ENCODE peak calls at places on chromosomes 7 and 10, in four cellular contexts. Z is OCI-LY7, O is lower leg skin, M is HFF-Myc. P is an unnamed sample.

GRCh38 chr7:108239501-108240225 is 109.5 kb upstream of the LAMB4 start:
- DNase-seq in Z (no peak), O (no peak), M (no peak), P (no peak)

GRCh38 chr7:42606217-42606905 is 305.5 kb downstream of the C7orf25 start:
- DNase-seq in Z (no peak), O (no peak), M (no peak), P (no peak)

GRCh38 chr10:22825841-22826240 is 102.0 kb upstream of the ARMC3 start:
- DNase-seq in Z (no peak), O (no peak), M (no peak), P (no peak)

GRCh38 chr10:125721035-125721434 is 1.5 kb downstream of the EDRF1 start:
- DNase-seq in Z (peak; percentile 89), O (no peak), M (no peak), P (no peak)

GRCh38 chr7:36363515-36363914 is 26.1 kb upstream of the ANLN start:
- DNase-seq in Z (no peak), O (no peak), M (no peak), P (no peak)

GRCh38 chr7:87767827-87768226 is 108.3 kb downstream of the SLC25A40 start:
- DNase-seq in Z (no peak), O (no peak), M (no peak), P (no peak)

GRCh38 chr7:2016021-2016631 is 216.6 kb downstream of the MAD1L1 start:
- DNase-seq in Z (no peak), O (no peak), M (no peak), P (no peak)

GRCh38 chr10:35259769-35260397 is 76.4 kb upstream of the CCNY start:
- DNase-seq in Z (no peak), O (no peak), M (peak; percentile 52), P (peak; percentile 70)

GRCh38 chr10:11473128-11473760 is 138.2 kb downstream of the USP6NL start:
- DNase-seq in Z (no peak), O (no peak), M (no peak), P (no peak)

DNA sequence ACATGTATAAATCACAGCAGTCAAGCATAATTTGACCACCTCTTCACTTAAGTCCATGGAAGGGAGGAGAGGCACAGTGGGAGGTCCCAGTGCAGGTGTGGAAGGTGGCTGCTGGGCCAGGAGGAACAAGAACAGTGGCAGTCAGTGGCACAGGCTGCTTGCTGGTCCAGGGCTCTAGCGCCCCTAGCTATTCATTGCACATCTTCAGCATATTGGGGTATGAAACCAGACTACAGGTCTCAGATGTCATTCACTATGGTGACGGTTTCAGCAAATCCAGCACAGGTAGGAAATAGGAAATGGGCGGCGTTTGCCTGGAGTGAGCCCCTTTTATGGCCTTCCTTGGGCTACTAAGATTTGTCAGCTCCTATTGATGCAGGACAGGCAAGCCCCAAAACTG is 609.0 kb downstream of the PARD3 start:
- DNase-seq in Z (no peak), O (no peak), M (no peak), P (no peak)
- TF ChIP-seq CTCF in Z (no peak), O (no peak), M (no peak), P (no peak)

GRCh38 chr10:124096494-124096893 is 3.1 kb upstream of the CHST15 start:
- DNase-seq in Z (no peak), O (no peak), M (no peak), P (no peak)

GRCh38 chr10:124092270-124093075 is 925 bp downstream of the CHST15 start:
- DNase-seq in Z (peak; percentile 81), O (no peak), M (no peak), P (no peak)

GRCh38 chr10:124095096-124095495 is 1.7 kb upstream of the CHST15 start:
- DNase-seq in Z (peak; percentile 46), O (no peak), M (no peak), P (no peak)

GRCh38 chr10:124093076-124093773 is at the start of gene CHST15:
- DNase-seq in Z (peak; percentile 69), O (no peak), M (peak; percentile 3), P (peak; percentile 33)

DNA sequence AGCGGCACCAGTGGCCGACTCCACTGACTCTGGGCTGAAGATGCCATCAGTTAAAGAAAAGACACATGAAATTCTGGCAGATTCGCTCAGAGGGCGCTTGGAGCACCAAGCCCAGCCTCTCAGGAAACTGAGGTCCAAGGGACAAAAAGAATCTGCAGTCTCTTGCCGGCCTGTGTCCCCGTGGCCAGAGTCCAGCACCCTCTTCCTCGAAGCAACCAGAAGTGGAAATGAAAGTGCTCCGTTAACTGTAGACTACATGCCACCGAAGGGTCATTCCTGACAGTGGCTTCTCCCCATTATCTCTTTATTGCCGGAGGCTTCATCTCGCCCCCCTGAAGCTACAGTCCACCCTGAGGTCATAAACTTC is 1.0 kb upstream of the CHST15 start:
- DNase-seq in Z (no peak), O (no peak), M (no peak), P (no peak)
- H3K4me3 ChIP-seq in Z (peak overlapping the region; percentile 81), O (no peak overlapping the region), M (no peak overlapping the region), P (no peak overlapping the region)

GRCh38 chr10:119652361-119652760 is 1.2 kb downstream of the BAG3 start:
- DNase-seq in Z (peak; percentile 46), O (no peak), M (peak; percentile 51), P (peak; percentile 41)
- TF ChIP-seq CTCF in Z (peak; percentile 71), O (no peak), M (no peak), P (peak; percentile 49)

GRCh38 chr7:932651-932975 is 21.9 kb downstream of the ADAP1 start:
- DNase-seq in Z (no peak), O (no peak), M (no peak), P (no peak)
- H3K4me3 ChIP-seq in Z (no peak overlapping the region), O (no peak overlapping the region), M (no peak overlapping the region), P (no peak overlapping the region)

DNA sequence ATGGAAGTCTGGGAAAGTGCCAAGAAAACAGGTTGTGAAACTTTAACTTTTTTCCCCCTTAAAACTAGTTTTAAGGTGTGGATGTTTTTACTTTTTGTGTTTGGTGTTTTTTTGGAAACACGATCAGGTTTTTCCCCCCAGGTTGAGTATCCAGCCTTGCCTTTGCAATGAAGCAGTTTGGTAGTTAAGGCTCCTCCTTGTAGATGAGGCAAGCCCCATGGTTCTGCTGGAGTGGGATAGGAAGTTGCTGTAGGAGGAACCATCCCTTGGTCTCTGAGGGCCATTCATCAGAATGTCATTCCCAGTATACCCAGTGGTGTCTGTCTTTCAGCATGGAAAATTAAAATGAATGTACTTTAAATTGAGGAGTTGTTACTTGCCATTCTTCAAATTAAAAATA is 2.7 kb downstream of the CUL1 start:
- DNase-seq in Z (no peak), O (no peak), M (no peak), P (no peak)
- TF ChIP-seq CTCF in Z (no peak), O (no peak), M (no peak), P (no peak)

DNA sequence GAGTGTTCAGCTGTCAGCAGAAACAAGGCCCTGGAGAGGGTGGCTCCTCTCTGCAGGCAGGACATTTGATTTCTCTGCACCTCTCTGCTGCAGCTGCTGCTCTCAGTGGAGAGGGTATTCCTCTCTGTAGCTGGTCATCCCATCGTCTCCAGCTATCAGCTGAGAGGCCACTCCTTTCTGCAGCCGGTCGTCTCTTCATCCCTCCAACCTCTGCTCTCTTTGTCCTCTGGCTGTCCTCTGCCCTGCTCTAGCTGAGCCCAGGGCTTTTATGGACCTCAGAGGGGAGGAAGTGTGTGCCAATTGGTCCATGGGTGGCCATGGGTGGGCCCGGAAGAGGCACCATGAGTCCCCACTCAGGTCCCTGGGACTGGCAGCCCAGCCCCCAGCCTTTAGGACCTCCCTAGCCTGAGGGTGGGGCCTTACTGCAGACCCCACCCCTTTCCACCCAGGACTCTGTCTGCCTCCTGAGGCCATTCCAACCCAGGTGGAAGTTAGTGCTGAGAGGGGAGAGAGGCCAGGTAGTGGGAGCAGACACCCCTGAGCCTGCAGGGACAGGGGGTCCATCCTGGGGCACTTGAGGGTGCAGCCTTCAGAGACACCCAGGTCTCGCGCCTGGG is 26.2 kb upstream of the CDCA7L start:
- DNase-seq in Z (no peak), O (no peak), M (no peak), P (no peak)
- H3K4me3 ChIP-seq in Z (no peak overlapping the region), O (no peak overlapping the region), M (no peak overlapping the region), P (no peak overlapping the region)

P was measured in astrocyte of the cerebellum.